ENCODE peak calls at places on chromosomes 1 and 21, in ten cellular contexts. U is Karpas-422, Y is hepatocyte, W is endothelial cell of umbilical vein, M is mesenchymal stem cell, P is mammary epithelial cell, A is A549, K is HCT116, L is neuronal stem cell, O is K562. C is an unnamed sample.

GRCh38 chr1:114093624-114094302 is 59.9 kb downstream of the SYT6 start:
- DNase-seq in W (no peak), A (no peak), M (peak), P (peak), Y (peak), L (no peak), O (no peak), U (peak), K (peak), C (peak)

GRCh38 chr1:38225745-38226144 is 179.2 kb upstream of the POU3F1 start:
- DNase-seq in L (no peak), P (no peak), W (no peak), O (no peak), M (no peak), A (no peak), U (no peak), K (no peak), Y (no peak), C (no peak)

GRCh38 chr1:41618066-41618825 is 133.8 kb upstream of the EDN2 start:
- DNase-seq in U (no peak), L (no peak), K (no peak), O (no peak), P (peak), W (peak), M (no peak), A (no peak), Y (no peak), C (peak)

GRCh38 chr1:211257831-211258225 is 1.3 kb upstream of the RCOR3 start:
- DNase-seq in P (no peak), O (no peak), K (no peak), W (no peak), L (no peak), M (no peak), A (no peak), Y (no peak), U (no peak), C (no peak)

GRCh38 chr1:186498695-186499389 is 37.9 kb upstream of the PDC start:
- DNase-seq in K (no peak), M (peak), W (peak), L (no peak), P (peak), A (no peak), U (no peak), Y (peak), O (no peak), C (no peak)

GRCh38 chr1:163661386-163661785 is 339.6 kb downstream of the NUF2 start:
- DNase-seq in Y (no peak), U (no peak), K (no peak), P (no peak), O (no peak), A (no peak), M (no peak), W (no peak), L (no peak), C (no peak)

GRCh38 chr1:89525169-89525855 is 683 bp downstream of the LRRC8B start:
- DNase-seq in L (no peak), A (peak), M (peak), U (peak), K (peak), Y (peak), O (peak), W (peak), P (peak), C (peak)

GRCh38 chr1:59541891-59542290 is 245.0 kb downstream of the FGGY start:
- DNase-seq in M (no peak), W (no peak), L (no peak), U (peak), K (no peak), A (no peak), O (no peak), P (no peak), Y (no peak), C (peak)

GRCh38 chr1:8745749-8746390 is 71.6 kb downstream of the RERE start:
- DNase-seq in A (no peak), W (no peak), M (no peak), P (no peak), U (no peak), Y (no peak), L (no peak), K (no peak), O (no peak), C (no peak)

GRCh38 chr1:89360716-89361115 is 3.1 kb upstream of the GBP6 start:
- DNase-seq in K (no peak), L (no peak), Y (no peak), M (no peak), O (no peak), W (no peak), P (no peak), U (no peak), A (no peak), C (no peak)

GRCh38 chr1:98368995-98369394 is 292.5 kb upstream of the SNX7 start:
- DNase-seq in K (no peak), A (no peak), Y (no peak), P (no peak), M (no peak), U (no peak), L (no peak), O (no peak), W (no peak), C (no peak)

GRCh38 chr21:46038341-46038829 is 56.8 kb downstream of the COL6A1 start:
- DNase-seq in L (no peak), W (no peak), Y (no peak), U (no peak), M (no peak), O (no peak), P (no peak), K (no peak), A (no peak), C (no peak)

GRCh38 chr1:170623171-170623570 is 40.8 kb upstream of the PRRX1 start:
- DNase-seq in U (no peak), P (peak), W (no peak), L (no peak), O (no peak), K (peak), A (no peak), M (peak), Y (no peak), C (peak)

GRCh38 chr1:178189814-178190213 is 95.9 kb downstream of the RASAL2 start:
- DNase-seq in A (peak), U (peak), L (peak), O (no peak), P (no peak), K (peak), W (peak), Y (peak), M (peak), C (no peak)

GRCh38 chr1:94456736-94457135 is 38.5 kb downstream of the ABCD3 start:
- DNase-seq in P (peak), M (no peak), O (no peak), U (no peak), L (no peak), K (no peak), A (no peak), W (no peak), Y (no peak), C (peak)

GRCh38 chr1:223737342-223737741 is 25.0 kb downstream of the CAPN2 start:
- DNase-seq in Y (no peak), P (no peak), W (no peak), M (no peak), K (no peak), L (no peak), U (no peak), A (no peak), O (no peak), C (no peak)

GRCh38 chr1:109788695-109789521 is 25.2 kb upstream of the EPS8L3 start:
- DNase-seq in L (no peak), O (peak), K (peak), A (peak), U (no peak), W (no peak), P (no peak), M (peak), Y (peak), C (no peak)

GRCh38 chr1:40199126-40199525 is 37.9 kb downstream of the RLF start:
- DNase-seq in O (no peak), M (no peak), Y (no peak), A (no peak), P (no peak), L (no peak), K (no peak), W (no peak), U (no peak), C (no peak)

GRCh38 chr1:223423641-223424233 is 30.5 kb downstream of the CCDC185 start:
- DNase-seq in A (no peak), U (no peak), M (peak), P (peak), Y (no peak), K (peak), O (no peak), L (no peak), W (no peak), C (peak)

GRCh38 chr1:33902486-33903209 is 38.8 kb downstream of the HMGB4 start:
- DNase-seq in M (no peak), K (no peak), A (no peak), W (no peak), L (no peak), P (no peak), Y (no peak), O (no peak), U (peak), C (peak)

GRCh38 chr1:162011337-162012012 is 12.2 kb downstream of the OLFML2B start:
- DNase-seq in K (no peak), L (no peak), O (no peak), W (no peak), A (no peak), U (no peak), Y (no peak), P (no peak), M (peak), C (peak)

GRCh38 chr1:67889940-67890567 is 56.8 kb upstream of the GNG12 start:
- DNase-seq in W (peak), M (peak), P (peak), O (peak), K (peak), A (peak), Y (peak), L (no peak), U (no peak), C (peak)

GRCh38 chr1:202268817-202269216 is 72.9 kb downstream of the UBE2T start:
- DNase-seq in M (no peak), A (no peak), Y (no peak), K (no peak), P (no peak), W (no peak), L (no peak), O (no peak), U (no peak), C (no peak)

GRCh38 chr1:238485062-238485905 is 594.6 kb upstream of the ZP4 start:
- DNase-seq in U (no peak), K (no peak), Y (peak), A (no peak), P (peak), M (peak), W (no peak), O (no peak), L (no peak), C (peak)

GRCh38 chr1:46342084-46342656 is 1.6 kb downstream of the NSUN4 start:
- DNase-seq in M (peak), A (peak), L (no peak), U (peak), Y (peak), P (peak), W (no peak), K (no peak), O (peak), C (peak)

GRCh38 chr1:1281533-1282321 is 1.5 kb downstream of the SCNN1D start:
- DNase-seq in W (peak), M (peak), L (no peak), K (no peak), U (no peak), Y (no peak), O (peak), A (peak), P (peak), C (no peak)

GRCh38 chr1:82893712-82894111 is 1093.0 kb downstream of the ADGRL2 start:
- DNase-seq in U (no peak), M (no peak), K (no peak), W (no peak), L (no peak), Y (no peak), P (no peak), A (no peak), O (no peak), C (no peak)

GRCh38 chr1:93219443-93219842 is 38.9 kb downstream of the CCDC18 start:
- DNase-seq in M (peak), O (no peak), K (no peak), A (no peak), W (no peak), L (no peak), Y (no peak), P (peak), U (no peak), C (no peak)

GRCh38 chr1:184050631-184051030 is 899 bp upstream of the TSEN15 start:
- DNase-seq in Y (no peak), W (no peak), U (no peak), L (no peak), A (no peak), O (no peak), P (no peak), M (no peak), K (no peak), C (peak)

GRCh38 chr1:112508242-112509004 is at the start of gene WNT2B:
- DNase-seq in A (peak), O (peak), U (no peak), K (no peak), L (no peak), M (no peak), W (peak), Y (peak), P (peak), C (no peak)

GRCh38 chr1:114428083-114428754 is 82.8 kb downstream of the TRIM33 start:
- DNase-seq in W (peak), A (no peak), K (no peak), Y (peak), M (peak), P (no peak), O (no peak), L (no peak), U (peak), C (no peak)

GRCh38 chr1:42675467-42675866 is 6.8 kb upstream of the YBX1 start:
- DNase-seq in W (no peak), P (no peak), Y (no peak), A (no peak), K (no peak), L (no peak), O (no peak), U (no peak), M (no peak), C (no peak)

GRCh38 chr1:107748529-107748928 is 216.5 kb downstream of the VAV3 start:
- DNase-seq in O (no peak), A (peak), M (no peak), P (peak), W (no peak), Y (peak), U (no peak), L (no peak), K (no peak), C (peak)

GRCh38 chr1:169130683-169131082 is 24.2 kb downstream of the ATP1B1 start:
- DNase-seq in K (no peak), U (no peak), M (no peak), L (no peak), A (no peak), O (no peak), W (no peak), P (no peak), Y (no peak), C (no peak)

GRCh38 chr1:169126335-169126734 is 19.8 kb downstream of the ATP1B1 start:
- DNase-seq in Y (no peak), K (no peak), A (no peak), L (no peak), P (no peak), W (no peak), O (no peak), M (no peak), U (no peak), C (no peak)

GRCh38 chr1:169129109-169129789 is 22.8 kb downstream of the ATP1B1 start:
- DNase-seq in U (no peak), K (no peak), O (no peak), W (peak), Y (no peak), A (no peak), L (no peak), M (no peak), P (no peak), C (peak)

GRCh38 chr1:169127305-169127704 is 20.8 kb downstream of the ATP1B1 start:
- DNase-seq in O (no peak), W (no peak), P (no peak), L (no peak), M (no peak), Y (no peak), U (no peak), K (no peak), A (no peak), C (peak)

GRCh38 chr1:169128565-169128964 is 22.1 kb downstream of the ATP1B1 start:
- DNase-seq in P (no peak), L (no peak), M (no peak), K (no peak), Y (no peak), A (no peak), W (no peak), O (no peak), U (no peak), C (no peak)
- H3K4me2 ChIP-seq in P (no peak), L (no peak), M (no peak), K (no peak), Y (no peak), A (peak), W (no peak), O (no peak), U (no peak), C (no peak)

GRCh38 chr1:111204923-111205723 is 4.7 kb upstream of the DENND2D start:
- DNase-seq in Y (no peak), U (peak), W (no peak), A (no peak), M (no peak), L (no peak), P (no peak), K (no peak), O (no peak), C (no peak)
- H3K4me2 ChIP-seq in Y (no peak), U (peak), W (no peak), A (peak), M (no peak), L (no peak), P (no peak), K (peak), O (no peak), C (no peak)

GRCh38 chr1:165494949-165495810 is 48.6 kb upstream of the LRRC52 start:
- DNase-seq in P (no peak), O (no peak), L (no peak), W (no peak), M (no peak), Y (no peak), A (no peak), K (no peak), U (no peak), C (no peak)
- H3K4me2 ChIP-seq in P (no peak), O (no peak), L (no peak), W (no peak), M (no peak), Y (no peak), A (no peak), K (no peak), U (no peak), C (no peak)

DNA sequence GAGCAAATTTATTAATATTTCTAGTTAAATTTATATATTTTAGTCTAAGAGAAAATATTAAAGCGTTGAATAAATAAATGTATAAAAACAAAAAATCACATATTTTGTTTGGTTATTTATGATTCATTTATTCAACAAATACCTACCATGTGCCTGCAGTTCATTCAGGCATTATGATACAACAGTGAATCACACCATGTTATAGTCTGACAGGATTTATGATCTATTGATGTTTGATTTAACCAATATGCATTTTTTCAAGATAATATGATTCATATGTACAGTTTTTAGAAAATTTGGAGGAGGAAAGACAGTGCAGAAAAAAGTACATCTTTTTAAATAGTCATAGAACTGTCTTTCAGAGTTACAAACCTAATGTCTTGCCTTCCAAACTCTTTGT is 7.4 kb upstream of the TRIM58 start:
- DNase-seq in U (no peak), W (no peak), O (no peak), L (no peak), K (no peak), Y (no peak), M (no peak), A (no peak), P (peak), C (no peak)
- H3K4me2 ChIP-seq in U (no peak), W (no peak), O (no peak), L (no peak), K (no peak), Y (no peak), M (no peak), A (no peak), P (no peak), C (no peak)

GRCh38 chr1:53133261-53134041 is 9.0 kb downstream of the SLC1A7 start:
- DNase-seq in L (no peak), A (no peak), K (no peak), Y (no peak), U (no peak), P (no peak), O (no peak), W (no peak), M (no peak), C (no peak)

GRCh38 chr1:53131590-53131938 is 10.9 kb downstream of the SLC1A7 start:
- DNase-seq in U (no peak), L (no peak), A (no peak), M (no peak), Y (no peak), P (no peak), K (no peak), W (no peak), O (no peak), C (no peak)

GRCh38 chr1:53130598-53130877 is 11.9 kb downstream of the SLC1A7 start:
- DNase-seq in A (no peak), W (no peak), U (no peak), L (no peak), K (no peak), M (no peak), Y (no peak), P (no peak), O (no peak), C (no peak)

GRCh38 chr1:53130878-53131589 is 11.4 kb downstream of the SLC1A7 start:
- DNase-seq in Y (no peak), O (no peak), K (no peak), A (no peak), W (no peak), M (no peak), U (no peak), P (no peak), L (no peak), C (no peak)

DNA sequence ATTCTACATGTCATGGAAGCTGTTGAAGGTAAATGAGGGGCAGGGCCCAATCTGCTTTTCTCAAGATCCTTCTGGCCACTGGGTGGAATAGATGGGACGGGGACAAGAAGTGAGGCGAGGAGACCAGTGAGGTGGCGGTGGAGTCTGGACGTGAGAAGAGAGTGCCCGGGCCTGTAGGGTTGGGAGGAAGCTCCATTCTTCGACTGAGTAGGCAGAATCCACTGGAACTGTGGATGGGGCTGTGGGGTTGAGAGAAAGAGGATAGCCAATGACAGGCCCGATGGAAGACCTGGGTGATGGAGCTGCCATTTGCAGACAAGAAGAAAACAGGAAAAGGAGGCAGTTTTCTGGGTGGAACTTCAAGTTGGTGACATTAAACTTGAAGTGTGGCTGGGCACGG is 10.3 kb downstream of the SLC1A7 start:
- DNase-seq in W (no peak), P (no peak), M (no peak), A (no peak), Y (no peak), U (no peak), L (no peak), O (no peak), K (no peak), C (no peak)
- H3K4me2 ChIP-seq in W (no peak), P (no peak), M (no peak), A (no peak), Y (no peak), U (no peak), L (no peak), O (no peak), K (no peak), C (no peak)

GRCh38 chr1:65001238-65001792 is 35.0 kb upstream of the JAK1 start:
- DNase-seq in L (no peak), O (peak), U (no peak), K (no peak), Y (peak), M (peak), W (peak), P (no peak), A (no peak), C (peak)
- H3K4me2 ChIP-seq in L (peak), O (peak), U (no peak), K (no peak), Y (peak), M (peak), W (peak), P (no peak), A (no peak), C (peak)

DNA sequence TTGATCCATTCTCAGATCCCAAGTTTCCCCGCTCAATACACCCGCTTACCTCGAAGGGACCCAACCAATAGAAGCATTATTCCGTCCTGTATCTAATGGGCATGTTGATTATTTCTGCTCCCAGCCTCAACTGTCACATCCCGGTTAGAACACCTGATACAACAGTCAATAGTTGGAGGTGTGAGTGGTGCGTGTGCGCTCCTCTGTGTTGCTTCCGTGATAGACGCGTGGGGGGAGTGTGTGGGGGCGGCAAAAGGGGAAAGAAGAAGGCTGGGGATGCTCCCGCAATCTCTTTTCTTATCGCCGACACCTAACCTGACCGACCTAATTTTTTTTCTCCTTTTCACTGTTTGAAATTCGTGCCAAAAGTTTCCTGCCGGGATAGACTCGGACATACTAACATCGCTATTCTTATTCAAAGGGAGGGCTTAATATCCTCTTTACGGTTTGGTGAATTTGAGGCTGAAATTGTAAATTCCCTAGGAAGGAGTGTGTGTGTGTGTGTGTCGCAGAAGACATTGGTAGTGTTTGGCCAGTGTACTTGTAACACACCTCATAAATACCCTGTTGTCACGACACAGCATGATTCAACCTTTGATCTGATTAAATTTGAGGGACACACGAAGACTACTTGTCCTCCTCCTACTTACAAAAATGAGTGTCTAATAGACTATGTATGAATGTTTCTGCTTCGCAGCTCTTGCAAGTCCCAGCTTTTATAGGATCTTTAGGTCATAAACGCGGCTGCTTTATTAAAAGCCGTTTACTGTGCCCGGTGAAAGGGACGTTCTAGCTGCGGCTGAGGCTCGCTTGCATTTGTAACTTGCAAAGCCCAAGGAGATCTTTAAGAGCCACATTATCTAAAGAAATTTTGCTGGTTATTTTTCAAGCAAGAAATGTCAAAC is 1.5 kb upstream of the PROX1 start:
- DNase-seq in W (no peak), O (no peak), U (no peak), L (no peak), A (no peak), P (no peak), Y (no peak), M (no peak), K (no peak), C (no peak)
- H3K4me2 ChIP-seq in W (no peak), O (no peak), U (peak), L (peak), A (peak), P (no peak), Y (peak), M (no peak), K (no peak), C (no peak)